ENCODE peak calls at places on chromosomes 3 and 15, in nine cellular contexts. X, E, U, I, Z, F, D, S and B are unnamed samples.

GRCh38 chr15:74133071-74133702 is 2.8 kb downstream of the ISLR2 start:
- DNase-seq in F (no peak), I (no peak), S (no peak), E (no peak), X (no peak), D (no peak), Z (no peak), U (no peak), B (peak; percentile 46)

GRCh38 chr15:41892621-41893421 is 1.0 kb downstream of the SPTBN5 start:
- DNase-seq in E (no peak), Z (peak; percentile 94), I (peak; percentile 91), D (no peak), S (no peak), F (no peak), U (no peak), X (peak; percentile 70), B (no peak)

GRCh38 chr3:115930922-115931321 is 307.6 kb downstream of the GAP43 start:
- DNase-seq in E (no peak), D (no peak), X (no peak), F (no peak), I (no peak), U (no peak), Z (no peak), S (no peak), B (no peak)

GRCh38 chr3:112117826-112118571 is 15.0 kb downstream of the GCSAM start:
- DNase-seq in Z (peak; percentile 35), I (peak; percentile 33), X (peak; percentile 24), U (no peak), S (peak; percentile 89), E (no peak), D (no peak), F (no peak), B (no peak)

GRCh38 chr15:74978503-74978902 is 16.9 kb upstream of the SCAMP5 start:
- DNase-seq in U (no peak), D (peak; percentile 22), Z (no peak), I (no peak), F (no peak), X (no peak), E (no peak), S (no peak), B (no peak)

GRCh38 chr3:99509224-99509623 is 129.2 kb upstream of the COL8A1 start:
- DNase-seq in S (no peak), I (no peak), E (no peak), D (peak; percentile 89), U (no peak), F (no peak), X (no peak), Z (no peak), B (no peak)

GRCh38 chr3:51675201-51675611 is 4.2 kb downstream of the TEX264 start:
- DNase-seq in D (peak; percentile 60), F (peak; percentile 5), U (no peak), E (no peak), X (no peak), I (peak; percentile 14), S (no peak), Z (no peak), B (no peak)

GRCh38 chr15:90994059-90994416 is 297 bp downstream of the PRC1 start:
- DNase-seq in E (no peak), I (no peak), D (no peak), F (no peak), X (no peak), U (no peak), Z (peak; percentile 10), S (no peak), B (peak; percentile 68)

GRCh38 chr3:188643736-188644135 is 489.8 kb downstream of the LPP start:
- DNase-seq in U (no peak), Z (no peak), S (no peak), D (no peak), X (no peak), E (no peak), I (no peak), F (no peak), B (no peak)

GRCh38 chr3:113985526-113985925 is 37.7 kb downstream of the ZDHHC23 start:
- DNase-seq in D (no peak), I (no peak), X (no peak), S (no peak), U (no peak), F (no peak), Z (no peak), E (no peak), B (no peak)

GRCh38 chr3:188529228-188529627 is 375.3 kb downstream of the LPP start:
- DNase-seq in S (no peak), Z (no peak), X (no peak), F (no peak), U (no peak), I (no peak), D (peak; percentile 78), E (no peak), B (no peak)

GRCh38 chr3:150335631-150336030 is 72.5 kb upstream of the TSC22D2 start:
- DNase-seq in E (no peak), U (no peak), F (no peak), I (no peak), Z (no peak), S (no peak), D (no peak), X (no peak), B (no peak)

GRCh38 chr3:197466586-197467399 is 89.0 kb downstream of the BDH1 start:
- DNase-seq in U (no peak), D (peak; percentile 72), Z (no peak), S (no peak), E (no peak), I (no peak), X (no peak), F (no peak), B (no peak)

GRCh38 chr3:151918253-151919029 is 45.0 kb downstream of the SUCNR1 start:
- DNase-seq in I (no peak), F (no peak), S (no peak), Z (no peak), E (peak; percentile 8), D (peak; percentile 75), X (no peak), U (peak; percentile 50), B (peak; percentile 72)

DNA sequence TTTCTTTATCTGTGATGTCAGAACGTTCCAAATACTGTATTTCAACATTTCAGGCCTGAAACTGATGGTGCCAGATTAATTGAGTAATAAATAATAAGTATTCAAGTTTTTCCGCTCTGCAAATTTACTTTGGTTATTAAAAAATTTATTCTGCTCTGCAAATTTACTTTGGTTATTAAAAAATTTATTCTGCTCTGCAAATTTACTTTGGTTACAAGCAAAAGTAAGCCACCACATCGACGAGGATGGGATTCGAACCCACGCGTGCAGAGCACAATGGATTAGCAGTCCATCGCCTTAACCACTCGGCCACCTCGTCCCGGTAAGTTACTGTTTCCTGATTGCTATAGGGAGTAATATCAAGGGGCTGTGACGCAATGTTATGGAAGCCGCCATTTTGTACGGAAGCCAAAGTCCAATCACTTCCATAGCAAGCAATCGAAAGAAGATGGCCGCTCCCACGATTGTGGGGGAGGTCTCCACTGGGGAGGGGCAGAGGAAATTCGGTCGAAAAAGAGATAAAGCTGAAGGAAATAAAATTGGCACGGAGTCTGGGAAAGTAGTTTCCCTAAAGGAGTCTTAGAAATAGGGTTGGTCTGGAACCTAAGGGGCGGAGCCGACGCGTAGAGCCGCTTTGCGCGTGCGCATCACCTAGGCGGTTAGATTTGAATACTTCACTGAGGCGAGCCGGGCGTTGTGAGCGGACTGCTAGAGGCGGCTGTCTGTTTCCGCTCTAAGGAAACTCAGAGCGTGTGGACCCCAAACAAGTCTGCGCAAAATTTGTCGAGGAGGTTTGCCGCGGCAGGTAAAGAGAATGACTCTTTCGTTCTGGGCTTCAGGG is at the start of gene KNL1:
- DNase-seq in I (peak; percentile 83), S (peak; percentile 99), D (peak; percentile 90), Z (peak; percentile 97), F (peak; percentile 95), X (peak; percentile 94), U (peak; percentile 93), E (peak; percentile 59), B (peak; percentile 98)
- TF ChIP-seq POLR2A in I (no peak), S (no peak), D (peak; percentile 47), Z (peak; percentile 44), F (no peak), X (no peak), U (peak; percentile 62), E (peak; percentile 42), B (peak; percentile 93)

DNA sequence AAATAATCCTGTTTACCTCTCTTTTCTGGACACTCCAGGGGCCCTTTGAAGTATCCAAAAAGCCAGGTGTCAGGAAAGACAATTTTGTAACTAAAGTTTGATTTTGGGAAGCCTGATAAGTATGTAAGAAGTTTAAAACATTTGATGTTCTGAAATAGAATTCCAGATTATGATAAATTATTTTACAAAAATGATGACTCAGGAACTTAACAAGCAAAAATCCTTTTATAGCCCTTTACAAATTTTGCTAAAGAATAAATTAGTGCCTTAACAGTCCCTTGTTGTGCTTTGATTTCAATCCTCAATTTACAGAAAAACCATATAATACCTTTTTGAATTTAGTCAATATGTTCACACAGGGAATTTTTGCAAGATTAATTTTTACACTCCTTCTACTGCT is 38.1 kb downstream of the IL1RAP start:
- DNase-seq in E (no peak), D (no peak), U (no peak), Z (no peak), X (no peak), I (no peak), F (no peak), S (no peak), B (no peak)
- TF ChIP-seq POLR2A in E (no peak), D (no peak), U (no peak), Z (no peak), X (no peak), I (no peak), F (no peak), S (no peak), B (no peak)

GRCh38 chr15:34688699-34689098 is 66.1 kb downstream of the GJD2 start:
- DNase-seq in D (no peak), U (no peak), F (no peak), X (no peak), I (no peak), Z (no peak), E (no peak), S (no peak), B (no peak)

GRCh38 chr15:34696506-34696905 is 58.3 kb downstream of the GJD2 start:
- DNase-seq in I (no peak), F (no peak), U (no peak), X (no peak), Z (no peak), S (no peak), D (no peak), E (no peak), B (no peak)

GRCh38 chr15:34693053-34693744 is 61.6 kb downstream of the GJD2 start:
- DNase-seq in U (no peak), X (no peak), F (no peak), E (no peak), Z (no peak), D (peak; percentile 59), S (no peak), I (no peak), B (no peak)

DNA sequence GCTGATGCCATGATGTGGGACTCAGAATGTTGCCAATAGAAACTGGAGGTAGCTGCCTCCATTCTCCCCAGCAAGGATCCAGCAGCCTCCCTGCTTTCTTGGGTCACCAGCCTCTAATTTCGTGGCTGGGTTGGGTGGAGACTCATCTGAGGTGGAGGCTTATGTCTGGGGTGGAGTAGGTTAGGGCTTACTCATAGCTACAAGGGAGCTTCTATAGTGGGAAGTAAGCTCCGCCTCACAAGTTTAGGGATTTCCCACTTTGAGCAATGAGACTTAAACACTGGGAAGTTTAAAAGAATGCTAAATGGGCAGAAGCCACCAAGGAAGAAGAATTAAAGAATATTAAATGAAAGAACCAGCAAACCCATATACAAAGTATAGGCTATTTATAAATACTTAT is 63.8 kb downstream of the GJD2 start:
- DNase-seq in S (no peak), D (peak; percentile 68), F (no peak), I (no peak), X (no peak), U (no peak), E (no peak), Z (no peak), B (no peak)
- TF ChIP-seq POLR2A in S (no peak), D (no peak), F (no peak), I (no peak), X (no peak), U (no peak), E (no peak), Z (no peak), B (no peak)

GRCh38 chr15:87461621-87462020 is 794.9 kb downstream of the NTRK3 start:
- DNase-seq in F (no peak), Z (no peak), X (no peak), E (no peak), U (no peak), S (no peak), I (no peak), D (no peak), B (no peak)
- TF ChIP-seq POLR2A in F (no peak), Z (no peak), X (no peak), E (no peak), U (no peak), S (no peak), I (no peak), D (no peak), B (no peak)